ENCODE peak calls at places on chromosomes 3 and 15, in ten cellular contexts. One of them, this sample, is unnamed.

GRCh38 chr3:114558271-114558670 is 264.4 kb downstream of the TIGIT start:
- DNase-seq in GM23248: peak; percentile 71
- DNase-seq in activated T-helper 1 cell treated with anti-CD3 and anti-CD28 coated beads, Interleukin-2, amount 50 U/mL, for 16 hours: no peak
- DNase-seq in Peyer's patch: no peak
- DNase-seq in NCI-H1694: no peak
- DNase-seq in mammary epithelial cell: peak; percentile 44
- DNase-seq in HepG2: no peak
- DNase-seq in iPS DF 6.9: no peak
- DNase-seq in HS-27A: no peak
- DNase-seq in HS-5: no peak
- DNase-seq in this sample: no peak

GRCh38 chr3:160098946-160099626 is 110.5 kb downstream of the IL12A start:
- DNase-seq in GM23248: peak; percentile 3
- DNase-seq in activated T-helper 1 cell treated with anti-CD3 and anti-CD28 coated beads, Interleukin-2, amount 50 U/mL, for 16 hours: no peak
- DNase-seq in Peyer's patch: no peak
- DNase-seq in NCI-H1694: no peak
- DNase-seq in mammary epithelial cell: no peak
- DNase-seq in HepG2: no peak
- DNase-seq in iPS DF 6.9: no peak
- DNase-seq in HS-27A: no peak
- DNase-seq in HS-5: no peak
- DNase-seq in this sample: no peak

GRCh38 chr15:81304226-81304625 is 19.7 kb downstream of the STARD5 start:
- DNase-seq in GM23248: peak; percentile 27
- DNase-seq in activated T-helper 1 cell treated with anti-CD3 and anti-CD28 coated beads, Interleukin-2, amount 50 U/mL, for 16 hours: no peak
- DNase-seq in Peyer's patch: no peak
- DNase-seq in NCI-H1694: no peak
- DNase-seq in mammary epithelial cell: peak; percentile 47
- DNase-seq in HepG2: no peak
- DNase-seq in iPS DF 6.9: no peak
- DNase-seq in HS-27A: no peak
- DNase-seq in HS-5: no peak
- DNase-seq in this sample: peak; percentile 48

GRCh38 chr15:93730724-93731123 is 500.6 kb upstream of the MCTP2 start:
- DNase-seq in GM23248: no peak
- DNase-seq in activated T-helper 1 cell treated with anti-CD3 and anti-CD28 coated beads, Interleukin-2, amount 50 U/mL, for 16 hours: no peak
- DNase-seq in Peyer's patch: no peak
- DNase-seq in NCI-H1694: no peak
- DNase-seq in mammary epithelial cell: no peak
- DNase-seq in HepG2: no peak
- DNase-seq in iPS DF 6.9: no peak
- DNase-seq in HS-27A: no peak
- DNase-seq in HS-5: no peak
- DNase-seq in this sample: no peak

GRCh38 chr3:57820479-57820878 is 64.4 kb downstream of the SLMAP start:
- DNase-seq in GM23248: no peak
- DNase-seq in activated T-helper 1 cell treated with anti-CD3 and anti-CD28 coated beads, Interleukin-2, amount 50 U/mL, for 16 hours: no peak
- DNase-seq in Peyer's patch: no peak
- DNase-seq in NCI-H1694: no peak
- DNase-seq in mammary epithelial cell: no peak
- DNase-seq in HepG2: peak; percentile 72
- DNase-seq in iPS DF 6.9: no peak
- DNase-seq in HS-27A: no peak
- DNase-seq in HS-5: no peak
- DNase-seq in this sample: no peak

GRCh38 chr15:89912145-89912673 is 543 bp downstream of the ARPIN start:
- DNase-seq in GM23248: peak; percentile 56
- DNase-seq in activated T-helper 1 cell treated with anti-CD3 and anti-CD28 coated beads, Interleukin-2, amount 50 U/mL, for 16 hours: no peak
- DNase-seq in Peyer's patch: peak; percentile 80
- DNase-seq in NCI-H1694: no peak
- DNase-seq in mammary epithelial cell: no peak
- DNase-seq in HepG2: no peak
- DNase-seq in iPS DF 6.9: no peak
- DNase-seq in HS-27A: no peak
- DNase-seq in HS-5: no peak
- DNase-seq in this sample: peak; percentile 15

GRCh38 chr3:136353461-136353860 is 103.3 kb downstream of the PCCB start:
- DNase-seq in GM23248: no peak
- DNase-seq in activated T-helper 1 cell treated with anti-CD3 and anti-CD28 coated beads, Interleukin-2, amount 50 U/mL, for 16 hours: no peak
- DNase-seq in Peyer's patch: no peak
- DNase-seq in NCI-H1694: no peak
- DNase-seq in mammary epithelial cell: no peak
- DNase-seq in HepG2: no peak
- DNase-seq in iPS DF 6.9: no peak
- DNase-seq in HS-27A: no peak
- DNase-seq in HS-5: no peak
- DNase-seq in this sample: no peak

GRCh38 chr15:69119692-69120395 is 40.6 kb upstream of the GLCE start:
- DNase-seq in GM23248: no peak
- DNase-seq in activated T-helper 1 cell treated with anti-CD3 and anti-CD28 coated beads, Interleukin-2, amount 50 U/mL, for 16 hours: no peak
- DNase-seq in Peyer's patch: no peak
- DNase-seq in NCI-H1694: no peak
- DNase-seq in mammary epithelial cell: no peak
- DNase-seq in HepG2: no peak
- DNase-seq in iPS DF 6.9: no peak
- DNase-seq in HS-27A: no peak
- DNase-seq in HS-5: no peak
- DNase-seq in this sample: no peak

GRCh38 chr3:12473503-12473902 is 10.8 kb upstream of the TSEN2 start:
- DNase-seq in GM23248: peak; percentile 69
- DNase-seq in activated T-helper 1 cell treated with anti-CD3 and anti-CD28 coated beads, Interleukin-2, amount 50 U/mL, for 16 hours: no peak
- DNase-seq in Peyer's patch: no peak
- DNase-seq in NCI-H1694: no peak
- DNase-seq in mammary epithelial cell: no peak
- DNase-seq in HepG2: no peak
- DNase-seq in iPS DF 6.9: no peak
- DNase-seq in HS-27A: no peak
- DNase-seq in HS-5: no peak
- DNase-seq in this sample: no peak

GRCh38 chr3:66195347-66195783 is 25.4 kb upstream of the SLC25A26 start:
- DNase-seq in GM23248: peak; percentile 76
- DNase-seq in activated T-helper 1 cell treated with anti-CD3 and anti-CD28 coated beads, Interleukin-2, amount 50 U/mL, for 16 hours: no peak
- DNase-seq in Peyer's patch: peak; percentile 50
- DNase-seq in NCI-H1694: no peak
- DNase-seq in mammary epithelial cell: peak; percentile 39
- DNase-seq in HepG2: no peak
- DNase-seq in iPS DF 6.9: no peak
- DNase-seq in HS-27A: no peak
- DNase-seq in HS-5: no peak
- DNase-seq in this sample: no peak

GRCh38 chr3:102068736-102069135 is 219.4 kb downstream of the NFKBIZ start:
- DNase-seq in GM23248: no peak
- DNase-seq in activated T-helper 1 cell treated with anti-CD3 and anti-CD28 coated beads, Interleukin-2, amount 50 U/mL, for 16 hours: no peak
- DNase-seq in Peyer's patch: no peak
- DNase-seq in NCI-H1694: no peak
- DNase-seq in mammary epithelial cell: no peak
- DNase-seq in HepG2: no peak
- DNase-seq in iPS DF 6.9: no peak
- DNase-seq in HS-27A: no peak
- DNase-seq in HS-5: no peak
- DNase-seq in this sample: no peak

GRCh38 chr3:107441617-107442016 is 64.4 kb downstream of the CCDC54 start:
- DNase-seq in GM23248: peak; percentile 17
- DNase-seq in activated T-helper 1 cell treated with anti-CD3 and anti-CD28 coated beads, Interleukin-2, amount 50 U/mL, for 16 hours: no peak
- DNase-seq in Peyer's patch: no peak
- DNase-seq in NCI-H1694: no peak
- DNase-seq in mammary epithelial cell: no peak
- DNase-seq in HepG2: no peak
- DNase-seq in iPS DF 6.9: no peak
- DNase-seq in HS-27A: no peak
- DNase-seq in HS-5: no peak
- DNase-seq in this sample: peak; percentile 9

GRCh38 chr3:31132132-31132769 is 237.8 kb upstream of the GADL1 start:
- DNase-seq in GM23248: peak; percentile 67
- DNase-seq in activated T-helper 1 cell treated with anti-CD3 and anti-CD28 coated beads, Interleukin-2, amount 50 U/mL, for 16 hours: no peak
- DNase-seq in Peyer's patch: no peak
- DNase-seq in NCI-H1694: no peak
- DNase-seq in mammary epithelial cell: peak; percentile 42
- DNase-seq in HepG2: peak; percentile 39
- DNase-seq in iPS DF 6.9: no peak
- DNase-seq in HS-27A: peak; percentile 31
- DNase-seq in HS-5: peak; percentile 20
- DNase-seq in this sample: peak; percentile 47